ENCODE peak calls at places on chromosomes 2 and 18, in nine cellular contexts. M is gastrocnemius medialis, P is OCI-LY7, K is lower lobe of right lung, J is LNCaP clone FGC, F is GM13976, S is WTC11, X is mesothelial cell of epicardium, I is astrocyte of the spinal cord. H is an unnamed sample.

GRCh38 chr2:132404056-132404455 is 12.5 kb upstream of the GPR39 start:
- DNase-seq in M (no peak), J (no peak), I (no peak), X (no peak), K (no peak), F (no peak), P (no peak), S (no peak), H (no peak)

GRCh38 chr2:66966631-66967030 is 430.5 kb upstream of the ETAA1 start:
- DNase-seq in S (no peak), I (no peak), P (no peak), M (no peak), K (no peak), X (no peak), F (no peak), J (no peak), H (no peak)

GRCh38 chr18:10099539-10100140 is 185.8 kb downstream of the VAPA start:
- DNase-seq in S (no peak), P (no peak), J (no peak), M (no peak), X (no peak), I (no peak), K (no peak), F (no peak), H (no peak)

GRCh38 chr18:13273800-13274199 is 55.2 kb downstream of the LDLRAD4 start:
- DNase-seq in P (no peak), J (no peak), I (no peak), S (no peak), X (no peak), M (no peak), F (no peak), K (no peak), H (no peak)

GRCh38 chr2:215356334-215356947 is 44.6 kb downstream of the ATIC start:
- DNase-seq in I (peak), J (no peak), X (no peak), F (no peak), M (no peak), K (no peak), P (no peak), S (no peak), H (no peak)

GRCh38 chr2:201432038-201432437 is 19.2 kb downstream of the TRAK2 start:
- DNase-seq in I (peak), P (no peak), K (no peak), J (no peak), M (no peak), S (no peak), X (no peak), F (no peak), H (no peak)

GRCh38 chr18:36503477-36503876 is 206.0 kb downstream of the FHOD3 start:
- DNase-seq in I (no peak), M (no peak), K (no peak), J (no peak), S (no peak), X (no peak), F (no peak), P (no peak), H (no peak)

GRCh38 chr2:205188516-205189138 is 493.7 kb upstream of the NRP2 start:
- DNase-seq in F (no peak), J (no peak), M (peak), S (no peak), P (no peak), K (no peak), I (peak), X (no peak), H (no peak)

GRCh38 chr2:145752091-145752806 is 1232.3 kb upstream of the ZEB2 start:
- DNase-seq in P (peak), K (peak), S (no peak), X (no peak), M (peak), J (no peak), I (peak), F (peak), H (no peak)

GRCh38 chr2:55431982-55432627 is 12.4 kb upstream of the CCDC88A start:
- DNase-seq in K (no peak), I (peak), J (peak), S (no peak), X (no peak), M (no peak), P (peak), F (peak), H (no peak)

GRCh38 chr2:207122914-207123744 is 42.6 kb downstream of the KLF7 start:
- DNase-seq in M (no peak), S (no peak), I (no peak), F (no peak), X (no peak), J (no peak), P (no peak), K (no peak), H (no peak)

GRCh38 chr2:53286336-53286735 is 481.3 kb upstream of the CHAC2 start:
- DNase-seq in F (no peak), M (no peak), I (no peak), J (no peak), S (no peak), P (no peak), X (no peak), K (no peak), H (no peak)

GRCh38 chr2:212135739-212136138 is 402.9 kb downstream of the ERBB4 start:
- DNase-seq in M (no peak), P (no peak), F (no peak), S (no peak), J (peak), K (no peak), X (no peak), I (no peak), H (peak)

GRCh38 chr18:48399303-48400075 is 9.7 kb downstream of the ZBTB7C start:
- DNase-seq in S (no peak), M (no peak), K (no peak), P (no peak), X (no peak), J (no peak), I (no peak), F (no peak), H (no peak)

GRCh38 chr2:151302286-151302878 is 12.9 kb upstream of the NMI start:
- DNase-seq in M (no peak), I (no peak), K (no peak), S (no peak), X (no peak), J (no peak), F (no peak), P (no peak), H (no peak)

GRCh38 chr2:121664086-121664485 is 14.8 kb upstream of the CLASP1 start:
- DNase-seq in X (no peak), I (no peak), F (no peak), M (no peak), K (no peak), P (no peak), J (no peak), S (no peak), H (no peak)

GRCh38 chr2:29747786-29748470 is 173.5 kb downstream of the ALK start:
- DNase-seq in P (no peak), M (no peak), F (no peak), S (no peak), K (no peak), I (peak), J (no peak), X (no peak), H (no peak)

GRCh38 chr18:49013961-49014604 is 63.3 kb upstream of the SMAD7 start:
- DNase-seq in J (no peak), M (no peak), I (no peak), K (peak), S (no peak), F (no peak), P (no peak), X (peak), H (no peak)

GRCh38 chr2:227106845-227107759 is 56.9 kb downstream of the COL4A4 start:
- DNase-seq in K (no peak), X (no peak), P (peak), J (no peak), F (peak), I (peak), M (no peak), S (peak), H (peak)

GRCh38 chr2:21443494-21444105 is 319.8 kb downstream of the TDRD15 start:
- DNase-seq in I (no peak), J (no peak), K (no peak), S (no peak), M (no peak), P (no peak), F (no peak), X (no peak), H (no peak)

GRCh38 chr2:97355887-97356286 is 233.8 kb downstream of the ANKRD36B start:
- DNase-seq in F (no peak), I (no peak), P (peak), S (peak), X (no peak), M (no peak), K (no peak), J (no peak), H (no peak)

GRCh38 chr2:96815326-96816126 is 542 bp upstream of the CNNM3 start:
- DNase-seq in P (peak), J (no peak), X (no peak), F (peak), I (peak), K (no peak), M (peak), S (no peak), H (no peak)

GRCh38 chr2:77862120-77862519 is 339.9 kb upstream of the LRRTM4 start:
- DNase-seq in K (no peak), F (no peak), J (no peak), P (no peak), I (no peak), M (no peak), S (no peak), X (no peak), H (no peak)

GRCh38 chr2:8170552-8170951 is 511.3 kb upstream of the ID2 start:
- DNase-seq in I (no peak), S (no peak), J (no peak), F (no peak), K (no peak), X (no peak), P (no peak), M (no peak), H (no peak)

GRCh38 chr2:127763776-127764175 is 47.2 kb downstream of the WDR33 start:
- DNase-seq in F (no peak), J (no peak), M (no peak), X (no peak), I (no peak), S (no peak), K (no peak), P (no peak), H (no peak)

GRCh38 chr2:135657806-135658582 is 83.7 kb upstream of the UBXN4 start:
- DNase-seq in P (no peak), X (no peak), M (no peak), I (no peak), K (no peak), S (no peak), J (no peak), F (no peak), H (no peak)

GRCh38 chr2:24832991-24833671 is 39.9 kb downstream of the CENPO start:
- DNase-seq in I (no peak), M (no peak), P (no peak), K (no peak), S (no peak), F (no peak), X (no peak), J (no peak), H (no peak)

GRCh38 chr2:85266424-85267041 is 61.3 kb downstream of the TGOLN2 start:
- DNase-seq in X (peak), S (peak), M (peak), K (peak), F (peak), P (peak), I (peak), J (no peak), H (peak)

GRCh38 chr2:217818293-217818850 is 184.4 kb downstream of the TNS1 start:
- DNase-seq in M (no peak), X (no peak), J (no peak), K (peak), I (no peak), F (no peak), P (no peak), S (no peak), H (no peak)

GRCh38 chr2:221571391-221572179 is 519 bp downstream of the EPHA4 start:
- DNase-seq in M (no peak), F (peak), J (no peak), I (peak), P (no peak), X (peak), S (peak), K (peak), H (peak)

GRCh38 chr2:110712737-110713136 is 19.6 kb upstream of the ACOXL start:
- DNase-seq in M (no peak), S (no peak), F (no peak), K (no peak), P (no peak), J (no peak), I (no peak), X (no peak), H (no peak)

GRCh38 chr2:226798422-226799210 is 1.0 kb downstream of the IRS1 start:
- DNase-seq in J (no peak), M (peak), P (peak), S (peak), K (peak), I (peak), X (peak), F (peak), H (peak)

GRCh38 chr2:157934684-157935377 is 58.7 kb upstream of the ACVR1 start:
- DNase-seq in K (no peak), X (no peak), F (no peak), S (no peak), M (no peak), P (no peak), J (no peak), I (no peak), H (no peak)

GRCh38 chr2:184336688-184337087 is 261.6 kb upstream of the ZNF804A start:
- DNase-seq in K (no peak), M (no peak), I (peak), X (no peak), P (no peak), S (no peak), J (no peak), F (no peak), H (no peak)

GRCh38 chr2:161008311-161008710 is 151.9 kb upstream of the TANK start:
- DNase-seq in X (no peak), S (no peak), K (no peak), I (no peak), F (no peak), J (no peak), P (no peak), M (no peak), H (no peak)

GRCh38 chr2:161005170-161005569 is 155.1 kb upstream of the TANK start:
- DNase-seq in P (no peak), I (no peak), J (no peak), F (no peak), S (no peak), M (no peak), K (no peak), X (no peak), H (no peak)

DNA sequence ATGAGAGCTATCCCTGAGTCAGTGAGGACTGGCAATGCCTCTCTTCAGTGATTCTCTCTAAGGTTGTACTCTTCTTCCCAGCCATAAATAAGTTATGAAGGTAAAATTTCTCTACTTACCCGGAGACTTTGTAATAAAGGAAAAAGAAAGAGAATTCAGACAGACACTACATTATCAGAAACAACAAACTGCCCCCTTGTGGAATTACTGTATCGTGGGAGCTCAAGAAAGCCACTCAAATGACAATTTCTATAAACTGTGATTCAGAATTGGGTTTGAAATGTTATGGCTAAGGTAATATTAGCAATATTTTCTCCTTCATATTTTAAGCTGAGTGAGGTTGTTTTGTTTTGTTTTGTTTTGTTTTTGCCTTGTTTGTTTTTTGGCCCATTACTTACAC is 155.8 kb upstream of the TANK start:
- DNase-seq in S (no peak), J (no peak), M (no peak), P (no peak), F (no peak), K (no peak), X (no peak), I (peak), H (no peak)
- TF ChIP-seq CTCF in S (no peak), J (peak), M (no peak), P (peak), F (peak), K (peak), X (no peak), I (peak), H (no peak)

GRCh38 chr2:26190369-26190768 is 17.5 kb downstream of the GAREM2 start:
- DNase-seq in K (no peak), F (no peak), I (no peak), X (no peak), P (no peak), S (no peak), J (no peak), M (no peak), H (no peak)
- TF ChIP-seq CTCF in K (no peak), F (no peak), I (no peak), X (no peak), P (no peak), S (no peak), J (no peak), M (no peak), H (no peak)

DNA sequence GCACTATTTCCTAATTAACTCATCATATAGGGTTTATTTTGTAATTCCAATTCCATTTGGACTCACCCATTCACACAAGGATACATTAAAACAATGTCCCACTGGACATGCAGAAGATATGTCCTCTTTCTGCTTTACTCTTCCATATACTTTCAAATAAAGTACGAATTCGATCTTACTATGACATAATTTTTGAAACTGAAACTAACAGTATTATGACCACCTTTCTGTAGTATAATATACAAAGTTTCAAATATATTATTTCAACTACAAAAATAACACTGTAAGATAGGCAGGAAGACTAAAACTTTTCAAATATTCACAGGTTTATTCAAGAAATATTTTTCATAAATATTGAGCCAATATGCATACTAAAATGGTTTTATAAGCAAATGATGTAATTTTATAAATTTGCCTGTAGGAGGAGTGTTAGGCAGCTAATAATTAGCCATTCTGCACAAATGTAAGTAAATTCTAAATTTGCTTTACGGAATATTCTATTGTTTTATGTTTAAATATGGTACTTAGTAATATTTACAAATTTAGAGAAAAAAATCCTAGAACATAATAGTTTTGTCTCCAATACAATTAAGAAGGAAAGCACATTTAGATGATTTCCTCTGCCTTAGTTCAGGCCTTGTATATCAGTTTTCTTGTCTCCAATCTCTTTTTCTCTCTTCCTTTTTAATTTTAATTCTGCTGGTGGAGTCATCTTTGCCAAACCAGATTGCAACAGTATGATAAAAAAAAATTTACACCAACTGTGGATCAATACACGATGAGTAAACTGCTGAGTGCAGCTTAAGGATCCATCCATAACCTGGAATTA is 85.9 kb downstream of the CERKL start:
- DNase-seq in F (no peak), M (no peak), P (no peak), X (no peak), S (no peak), J (no peak), K (no peak), I (peak), H (no peak)
- TF ChIP-seq CTCF in F (no peak), M (no peak), P (peak), X (no peak), S (no peak), J (peak), K (peak), I (peak), H (peak)

GRCh38 chr2:220000080-220000479 is 372.6 kb downstream of the SLC4A3 start:
- DNase-seq in I (no peak), K (no peak), J (no peak), P (no peak), F (no peak), X (no peak), S (no peak), M (no peak), H (no peak)

GRCh38 chr2:219998099-219998498 is 370.7 kb downstream of the SLC4A3 start:
- DNase-seq in P (no peak), X (no peak), K (no peak), S (peak), J (no peak), I (no peak), M (no peak), F (no peak), H (no peak)

GRCh38 chr2:219997341-219997851 is 370.0 kb downstream of the SLC4A3 start:
- DNase-seq in S (peak), P (peak), I (peak), X (peak), F (no peak), M (no peak), K (no peak), J (no peak), H (peak)

GRCh38 chr2:220000586-220000985 is 373.2 kb downstream of the SLC4A3 start:
- DNase-seq in S (no peak), K (no peak), X (no peak), M (no peak), I (no peak), J (no peak), F (no peak), P (no peak), H (no peak)

GRCh38 chr2:219998714-219999227 is 371.3 kb downstream of the SLC4A3 start:
- DNase-seq in X (no peak), K (no peak), I (no peak), P (no peak), F (no peak), M (no peak), S (no peak), J (no peak), H (no peak)
- TF ChIP-seq CTCF in X (no peak), K (no peak), I (no peak), P (peak), F (no peak), M (no peak), S (peak), J (peak), H (no peak)

GRCh38 chr2:16719409-16719808 is 53.8 kb upstream of the CYRIA start:
- DNase-seq in J (no peak), I (no peak), X (no peak), K (no peak), P (no peak), F (no peak), S (no peak), M (no peak), H (no peak)

GRCh38 chr2:16725549-16725948 is 59.9 kb upstream of the CYRIA start:
- DNase-seq in X (no peak), S (no peak), F (no peak), P (no peak), I (no peak), K (no peak), J (no peak), M (no peak), H (no peak)

GRCh38 chr2:16722121-16722520 is 56.5 kb upstream of the CYRIA start:
- DNase-seq in J (no peak), P (no peak), I (no peak), F (no peak), K (no peak), S (no peak), M (no peak), X (no peak), H (no peak)

GRCh38 chr2:16726147-16726546 is 60.5 kb upstream of the CYRIA start:
- DNase-seq in J (no peak), X (no peak), P (no peak), K (no peak), S (no peak), F (no peak), I (no peak), M (no peak), H (no peak)

GRCh38 chr2:16722677-16723076 is 57.0 kb upstream of the CYRIA start:
- DNase-seq in S (peak), K (no peak), F (no peak), M (no peak), X (no peak), J (no peak), P (no peak), I (no peak), H (no peak)
- TF ChIP-seq CTCF in S (no peak), K (no peak), F (no peak), M (no peak), X (no peak), J (no peak), P (peak), I (no peak), H (no peak)